ENCODE peak calls at places on chromosomes 1 and 21, in four cellular contexts. One of them, this sample, is unnamed.

GRCh38 chr21:26715878-26716506 is 129.2 kb downstream of the ADAMTS1 start:
- DNase-seq in K562: peak
- DNase-seq in GM12878: no peak
- DNase-seq in HL-60: peak
- DNase-seq in this sample: peak

GRCh38 chr1:155272466-155273133 is 704 bp downstream of the CLK2 start:
- DNase-seq in HL-60: no peak
- DNase-seq in K562: peak
- DNase-seq in GM12878: no peak
- DNase-seq in this sample: no peak

GRCh38 chr1:173477286-173478098 is at the start of gene PRDX6:
- DNase-seq in K562: no peak
- DNase-seq in HL-60: peak
- DNase-seq in GM12878: no peak
- DNase-seq in this sample: peak

GRCh38 chr1:214331827-214332423 is 51.0 kb downstream of the SMYD2 start:
- DNase-seq in HL-60: peak
- DNase-seq in GM12878: no peak
- DNase-seq in K562: peak
- DNase-seq in this sample: peak

GRCh38 chr1:68227598-68227997 is 4.7 kb downstream of the WLS start:
- DNase-seq in GM12878: no peak
- DNase-seq in HL-60: no peak
- DNase-seq in K562: no peak
- DNase-seq in this sample: no peak

GRCh38 chr1:55913565-55913964 is 665.8 kb downstream of the PLPP3 start:
- DNase-seq in K562: no peak
- DNase-seq in GM12878: no peak
- DNase-seq in HL-60: no peak
- DNase-seq in this sample: no peak

GRCh38 chr1:8155528-8156186 is 129.5 kb upstream of the ERRFI1 start:
- DNase-seq in GM12878: no peak
- DNase-seq in HL-60: no peak
- DNase-seq in K562: no peak
- DNase-seq in this sample: no peak

GRCh38 chr1:234564035-234565029 is 45.6 kb downstream of the IRF2BP2 start:
- DNase-seq in K562: no peak
- DNase-seq in HL-60: no peak
- DNase-seq in GM12878: no peak
- DNase-seq in this sample: no peak

GRCh38 chr1:41455479-41456271 is 28.8 kb downstream of the EDN2 start:
- DNase-seq in HL-60: no peak
- DNase-seq in K562: no peak
- DNase-seq in GM12878: no peak
- DNase-seq in this sample: no peak

GRCh38 chr1:248858096-248858890 is 592 bp downstream of the ZNF692 start:
- DNase-seq in GM12878: no peak
- DNase-seq in HL-60: peak
- DNase-seq in K562: peak
- DNase-seq in this sample: peak

GRCh38 chr1:70891444-70891843 is 156.2 kb downstream of the PTGER3 start:
- DNase-seq in GM12878: no peak
- DNase-seq in K562: no peak
- DNase-seq in HL-60: no peak
- DNase-seq in this sample: no peak

GRCh38 chr21:40967771-40968170 is 120.8 kb upstream of the DSCAM start:
- DNase-seq in K562: no peak
- DNase-seq in GM12878: no peak
- DNase-seq in HL-60: no peak
- DNase-seq in this sample: no peak

GRCh38 chr1:225697437-225697836 is 44.5 kb upstream of the ENAH start:
- DNase-seq in HL-60: no peak
- DNase-seq in K562: no peak
- DNase-seq in GM12878: no peak
- DNase-seq in this sample: no peak

GRCh38 chr1:153962088-153963029 is 978 bp downstream of the SLC39A1 start:
- DNase-seq in HL-60: peak
- DNase-seq in K562: no peak
- DNase-seq in GM12878: no peak
- DNase-seq in this sample: no peak

GRCh38 chr1:11873954-11874562 is 15.3 kb upstream of the NPPB start:
- DNase-seq in GM12878: no peak
- DNase-seq in HL-60: no peak
- DNase-seq in K562: no peak
- DNase-seq in this sample: no peak

GRCh38 chr1:168603501-168604107 is 27.2 kb downstream of the XCL1 start:
- DNase-seq in HL-60: peak
- DNase-seq in K562: peak
- DNase-seq in GM12878: peak
- DNase-seq in this sample: peak

GRCh38 chr1:31306278-31306677 is 9.4 kb downstream of the ZCCHC17 start:
- DNase-seq in K562: no peak
- DNase-seq in HL-60: no peak
- DNase-seq in GM12878: no peak
- DNase-seq in this sample: no peak

GRCh38 chr1:60904079-60904852 is 178.1 kb upstream of the NFIA start:
- DNase-seq in K562: no peak
- DNase-seq in GM12878: no peak
- DNase-seq in HL-60: no peak
- DNase-seq in this sample: no peak

GRCh38 chr1:198649598-198650338 is 10.9 kb downstream of the PTPRC start:
- DNase-seq in K562: no peak
- DNase-seq in HL-60: no peak
- DNase-seq in GM12878: no peak
- DNase-seq in this sample: no peak

GRCh38 chr1:27885620-27886352 is 13.4 kb downstream of the THEMIS2 start:
- DNase-seq in K562: no peak
- DNase-seq in HL-60: peak
- DNase-seq in GM12878: no peak
- DNase-seq in this sample: no peak

GRCh38 chr21:15558884-15559283 is 170.9 kb upstream of the USP25 start:
- DNase-seq in HL-60: no peak
- DNase-seq in K562: no peak
- DNase-seq in GM12878: no peak
- DNase-seq in this sample: no peak

GRCh38 chr1:216184281-216184680 is 239.0 kb downstream of the USH2A start:
- DNase-seq in GM12878: no peak
- DNase-seq in K562: no peak
- DNase-seq in HL-60: no peak
- DNase-seq in this sample: no peak

GRCh38 chr1:46408356-46409062 is 14.4 kb downstream of the FAAH start:
- DNase-seq in GM12878: no peak
- DNase-seq in K562: no peak
- DNase-seq in HL-60: no peak
- DNase-seq in this sample: no peak

GRCh38 chr1:27523666-27524020 is 33.7 kb upstream of the WASF2 start:
- DNase-seq in GM12878: no peak
- DNase-seq in HL-60: no peak
- DNase-seq in K562: no peak
- DNase-seq in this sample: no peak

GRCh38 chr1:7482772-7483495 is 288.2 kb upstream of the VAMP3 start:
- DNase-seq in HL-60: no peak
- DNase-seq in K562: no peak
- DNase-seq in GM12878: no peak
- DNase-seq in this sample: no peak

GRCh38 chr1:31859719-31860118 is 43.9 kb upstream of the SPOCD1 start:
- DNase-seq in HL-60: no peak
- DNase-seq in K562: no peak
- DNase-seq in GM12878: no peak
- DNase-seq in this sample: no peak

GRCh38 chr1:25945756-25946155 is 39.5 kb upstream of the STMN1 start:
- DNase-seq in HL-60: no peak
- DNase-seq in K562: no peak
- DNase-seq in GM12878: no peak
- DNase-seq in this sample: no peak

GRCh38 chr1:25556791-25557476 is 13.5 kb downstream of the LDLRAP1 start:
- DNase-seq in K562: no peak
- DNase-seq in GM12878: no peak
- DNase-seq in HL-60: peak
- DNase-seq in this sample: no peak

GRCh38 chr21:45299864-45300785 is 12.4 kb upstream of the POFUT2 start:
- DNase-seq in GM12878: no peak
- DNase-seq in HL-60: no peak
- DNase-seq in K562: no peak
- DNase-seq in this sample: no peak

GRCh38 chr21:42162831-42163510 is 56.0 kb upstream of the ABCG1 start:
- DNase-seq in GM12878: no peak
- DNase-seq in HL-60: no peak
- DNase-seq in K562: no peak
- DNase-seq in this sample: no peak
- TF ChIP-seq SPI1 in GM12878: no peak
- TF ChIP-seq SPI1 in HL-60: no peak
- TF ChIP-seq SPI1 in K562: no peak
- TF ChIP-seq SPI1 in this sample: no peak

DNA sequence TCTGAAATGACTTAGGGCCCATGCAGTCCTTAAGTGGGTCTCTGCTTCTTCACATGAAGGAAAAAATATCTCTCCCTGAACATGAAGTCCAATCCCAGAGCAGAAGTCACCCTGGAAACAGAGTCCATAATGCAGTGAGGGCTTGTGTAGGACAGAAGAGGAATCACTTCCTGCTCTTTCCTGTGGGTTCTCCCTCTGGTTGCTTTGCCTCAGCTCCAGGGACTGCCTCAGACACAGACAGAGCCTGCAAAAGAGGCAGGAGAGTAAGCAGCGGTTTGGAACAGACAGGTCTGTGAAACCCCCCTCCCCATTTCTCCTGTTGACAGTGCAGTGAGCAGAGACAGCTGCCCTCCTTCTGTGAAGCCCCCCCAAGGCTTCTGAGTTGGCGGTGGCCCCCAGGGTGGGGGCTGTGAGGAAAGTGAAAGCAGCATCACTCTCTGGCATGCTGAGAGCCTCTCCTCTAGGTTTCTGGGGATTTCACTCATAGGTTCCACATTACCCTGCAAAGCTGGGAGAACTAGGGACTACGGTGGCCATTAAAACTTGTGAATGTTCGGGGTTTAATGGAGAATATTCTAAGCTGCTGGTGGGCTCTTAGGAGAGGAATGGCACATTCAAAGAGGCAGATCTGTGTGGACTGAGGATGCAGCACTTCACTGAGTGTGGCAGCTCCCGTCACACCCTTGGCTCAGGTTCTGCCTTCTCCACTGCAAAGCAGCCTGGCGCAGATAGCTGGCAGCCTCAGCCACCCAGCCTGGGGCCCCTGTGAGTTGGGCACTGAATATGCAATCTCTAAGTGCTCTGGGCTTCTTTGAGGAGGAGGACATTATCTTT is 53.1 kb downstream of the MAB21L3 start:
- DNase-seq in K562: no peak
- DNase-seq in GM12878: no peak
- DNase-seq in HL-60: no peak
- DNase-seq in this sample: no peak
- TF ChIP-seq POLR2AphosphoS5 in K562: no peak
- TF ChIP-seq POLR2AphosphoS5 in GM12878: no peak
- TF ChIP-seq POLR2AphosphoS5 in HL-60: no peak
- TF ChIP-seq POLR2AphosphoS5 in this sample: no peak

GRCh38 chr1:24018611-24019580 is 38.8 kb upstream of the SRSF10 start:
- DNase-seq in HL-60: no peak
- DNase-seq in GM12878: no peak
- DNase-seq in K562: peak
- DNase-seq in this sample: no peak
- TF ChIP-seq SPI1 in HL-60: no peak
- TF ChIP-seq SPI1 in GM12878: no peak
- TF ChIP-seq SPI1 in K562: no peak
- TF ChIP-seq SPI1 in this sample: no peak

GRCh38 chr1:43552059-43552742 is 21.5 kb downstream of the PTPRF start:
- DNase-seq in GM12878: no peak
- DNase-seq in K562: no peak
- DNase-seq in HL-60: no peak
- DNase-seq in this sample: no peak

GRCh38 chr1:43550598-43551246 is 20.0 kb downstream of the PTPRF start:
- DNase-seq in K562: no peak
- DNase-seq in HL-60: no peak
- DNase-seq in GM12878: no peak
- DNase-seq in this sample: no peak

GRCh38 chr1:43551396-43551888 is 20.8 kb downstream of the PTPRF start:
- DNase-seq in HL-60: no peak
- DNase-seq in K562: no peak
- DNase-seq in GM12878: no peak
- DNase-seq in this sample: no peak

GRCh38 chr1:43548285-43549271 is 17.9 kb downstream of the PTPRF start:
- DNase-seq in HL-60: no peak
- DNase-seq in K562: no peak
- DNase-seq in GM12878: no peak
- DNase-seq in this sample: no peak

DNA sequence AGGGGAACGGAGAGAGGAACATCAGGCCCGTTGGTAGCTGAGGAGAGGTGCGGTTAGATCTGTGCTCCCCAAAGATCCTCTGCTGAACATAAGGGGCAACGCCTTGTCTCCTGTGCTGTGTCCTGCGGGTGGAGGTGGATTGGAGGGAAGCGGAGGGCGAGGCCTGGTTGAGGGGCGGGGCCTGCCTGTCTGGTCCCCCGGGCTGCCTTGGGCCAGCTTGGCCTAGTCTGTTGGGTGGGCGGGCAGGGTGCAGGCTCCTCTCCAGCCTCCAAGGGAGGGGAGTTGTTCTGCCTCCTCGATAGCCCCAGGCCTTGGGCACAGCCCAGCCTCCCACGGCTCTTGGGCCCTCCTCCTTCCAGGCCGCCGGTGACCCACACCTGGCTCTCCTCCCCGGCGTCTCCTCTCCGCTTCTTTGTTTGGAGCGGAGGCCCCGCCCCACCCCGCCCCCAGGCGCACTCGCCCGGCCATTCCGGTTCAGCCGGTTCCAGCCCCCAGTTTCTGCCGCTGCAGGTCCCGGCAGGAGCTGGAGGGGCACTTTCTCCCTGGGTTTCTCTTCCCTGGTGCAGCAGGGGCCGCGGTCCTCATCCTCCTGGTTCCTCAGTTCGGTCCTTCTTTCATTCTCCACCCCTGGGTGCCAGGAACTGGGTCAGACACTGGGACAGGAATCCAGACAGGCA is 19.4 kb downstream of the PTPRF start:
- DNase-seq in HL-60: no peak
- DNase-seq in GM12878: no peak
- DNase-seq in K562: peak
- DNase-seq in this sample: peak
- TF ChIP-seq POLR2AphosphoS5 in HL-60: no peak
- TF ChIP-seq POLR2AphosphoS5 in GM12878: no peak
- TF ChIP-seq POLR2AphosphoS5 in K562: no peak
- TF ChIP-seq POLR2AphosphoS5 in this sample: no peak

GRCh38 chr1:116167625-116168276 is 56.6 kb downstream of the MAB21L3 start:
- DNase-seq in HL-60: no peak
- DNase-seq in GM12878: no peak
- DNase-seq in K562: peak
- DNase-seq in this sample: no peak
- TF ChIP-seq SPI1 in HL-60: no peak
- TF ChIP-seq SPI1 in GM12878: no peak
- TF ChIP-seq SPI1 in K562: no peak
- TF ChIP-seq SPI1 in this sample: no peak

This sample was measured in GM12891.